ENCODE peak calls at places on chromosomes 2 and 18, in four cellular contexts. One of them, this sample, is unnamed.

GRCh38 chr2:207683879-207684627 is 27.4 kb upstream of the CCNYL1 start:
- DNase-seq in astrocyte of the spinal cord: peak
- DNase-seq in colonic mucosa: peak
- DNase-seq in progenitor cell of endocrine pancreas: no peak
- DNase-seq in this sample: peak

GRCh38 chr18:4653418-4653817 is 198.3 kb upstream of the DLGAP1 start:
- DNase-seq in astrocyte of the spinal cord: no peak
- DNase-seq in colonic mucosa: no peak
- DNase-seq in progenitor cell of endocrine pancreas: no peak
- DNase-seq in this sample: no peak

GRCh38 chr2:10501521-10501961 is 53.4 kb upstream of the ODC1 start:
- DNase-seq in astrocyte of the spinal cord: no peak
- DNase-seq in colonic mucosa: peak
- DNase-seq in progenitor cell of endocrine pancreas: no peak
- DNase-seq in this sample: no peak

GRCh38 chr2:41941831-41942230 is 106.0 kb upstream of the PKDCC start:
- DNase-seq in astrocyte of the spinal cord: no peak
- DNase-seq in colonic mucosa: no peak
- DNase-seq in progenitor cell of endocrine pancreas: no peak
- DNase-seq in this sample: no peak

GRCh38 chr2:237733677-237734300 is 64.8 kb upstream of the RBM44 start:
- DNase-seq in astrocyte of the spinal cord: no peak
- DNase-seq in colonic mucosa: no peak
- DNase-seq in progenitor cell of endocrine pancreas: no peak
- DNase-seq in this sample: no peak

GRCh38 chr2:211455225-211455841 is 898.9 kb downstream of the CPS1 start:
- DNase-seq in astrocyte of the spinal cord: peak
- DNase-seq in colonic mucosa: peak
- DNase-seq in progenitor cell of endocrine pancreas: peak
- DNase-seq in this sample: peak

GRCh38 chr2:176121377-176122111 is 975 bp upstream of the HOXD9 start:
- DNase-seq in astrocyte of the spinal cord: no peak
- DNase-seq in colonic mucosa: no peak
- DNase-seq in progenitor cell of endocrine pancreas: no peak
- DNase-seq in this sample: no peak

GRCh38 chr2:41853427-41854191 is 194.2 kb upstream of the PKDCC start:
- DNase-seq in astrocyte of the spinal cord: peak
- DNase-seq in colonic mucosa: peak
- DNase-seq in progenitor cell of endocrine pancreas: peak
- DNase-seq in this sample: no peak

GRCh38 chr2:43199492-43200481 is 26.6 kb downstream of the ZFP36L2 start:
- DNase-seq in astrocyte of the spinal cord: peak
- DNase-seq in colonic mucosa: peak
- DNase-seq in progenitor cell of endocrine pancreas: no peak
- DNase-seq in this sample: no peak

GRCh38 chr2:141605163-141605562 is 525.7 kb downstream of the LRP1B start:
- DNase-seq in astrocyte of the spinal cord: no peak
- DNase-seq in colonic mucosa: no peak
- DNase-seq in progenitor cell of endocrine pancreas: no peak
- DNase-seq in this sample: no peak

GRCh38 chr18:26547302-26548143 is 830 bp downstream of the KCTD1 start:
- DNase-seq in astrocyte of the spinal cord: peak
- DNase-seq in colonic mucosa: peak
- DNase-seq in progenitor cell of endocrine pancreas: peak
- DNase-seq in this sample: no peak

GRCh38 chr2:212709287-212709686 is 170.7 kb upstream of the ERBB4 start:
- DNase-seq in astrocyte of the spinal cord: no peak
- DNase-seq in colonic mucosa: no peak
- DNase-seq in progenitor cell of endocrine pancreas: no peak
- DNase-seq in this sample: no peak

GRCh38 chr2:128357561-128358370 is 39.1 kb upstream of the HS6ST1 start:
- DNase-seq in astrocyte of the spinal cord: no peak
- DNase-seq in colonic mucosa: peak
- DNase-seq in progenitor cell of endocrine pancreas: no peak
- DNase-seq in this sample: no peak

GRCh38 chr18:23169683-23170082 is 34.4 kb downstream of the CABLES1 start:
- DNase-seq in astrocyte of the spinal cord: no peak
- DNase-seq in colonic mucosa: no peak
- DNase-seq in progenitor cell of endocrine pancreas: no peak
- DNase-seq in this sample: no peak

GRCh38 chr2:207434903-207435302 is 94.9 kb upstream of the CREB1 start:
- DNase-seq in astrocyte of the spinal cord: no peak
- DNase-seq in colonic mucosa: no peak
- DNase-seq in progenitor cell of endocrine pancreas: no peak
- DNase-seq in this sample: no peak

GRCh38 chr2:220120004-220120403 is 492.6 kb downstream of the SLC4A3 start:
- DNase-seq in astrocyte of the spinal cord: no peak
- DNase-seq in colonic mucosa: no peak
- DNase-seq in progenitor cell of endocrine pancreas: no peak
- DNase-seq in this sample: no peak

GRCh38 chr2:238376884-238377391 is 49.8 kb upstream of the ASB1 start:
- DNase-seq in astrocyte of the spinal cord: peak
- DNase-seq in colonic mucosa: no peak
- DNase-seq in progenitor cell of endocrine pancreas: no peak
- DNase-seq in this sample: no peak

GRCh38 chr2:181679544-181679979 is 755 bp downstream of the NEUROD1 start:
- DNase-seq in astrocyte of the spinal cord: no peak
- DNase-seq in colonic mucosa: no peak
- DNase-seq in progenitor cell of endocrine pancreas: no peak
- DNase-seq in this sample: no peak

GRCh38 chr18:13577091-13577697 is 149.2 kb downstream of the FAM210A start:
- DNase-seq in astrocyte of the spinal cord: peak
- DNase-seq in colonic mucosa: no peak
- DNase-seq in progenitor cell of endocrine pancreas: no peak
- DNase-seq in this sample: no peak

GRCh38 chr2:57881998-57882884 is 164.4 kb upstream of the VRK2 start:
- DNase-seq in astrocyte of the spinal cord: peak
- DNase-seq in colonic mucosa: peak
- DNase-seq in progenitor cell of endocrine pancreas: no peak
- DNase-seq in this sample: peak

GRCh38 chr2:27003857-27004256 is 28.9 kb upstream of the TMEM214 start:
- DNase-seq in astrocyte of the spinal cord: peak
- DNase-seq in colonic mucosa: no peak
- DNase-seq in progenitor cell of endocrine pancreas: no peak
- DNase-seq in this sample: no peak

GRCh38 chr18:54916507-54916906 is 42.8 kb downstream of the CCDC68 start:
- DNase-seq in astrocyte of the spinal cord: no peak
- DNase-seq in colonic mucosa: no peak
- DNase-seq in progenitor cell of endocrine pancreas: no peak
- DNase-seq in this sample: no peak
- TF ChIP-seq CTCF in astrocyte of the spinal cord: no peak
- TF ChIP-seq CTCF in colonic mucosa: no peak
- TF ChIP-seq CTCF in progenitor cell of endocrine pancreas: no peak
- TF ChIP-seq CTCF in this sample: no peak

GRCh38 chr2:24613154-24613814 is 122.2 kb downstream of the NCOA1 start:
- DNase-seq in astrocyte of the spinal cord: peak
- DNase-seq in colonic mucosa: peak
- DNase-seq in progenitor cell of endocrine pancreas: no peak
- DNase-seq in this sample: peak
- TF ChIP-seq CTCF in astrocyte of the spinal cord: peak
- TF ChIP-seq CTCF in colonic mucosa: no peak
- TF ChIP-seq CTCF in progenitor cell of endocrine pancreas: peak
- TF ChIP-seq CTCF in this sample: peak

GRCh38 chr2:145010635-145011034 is 490.7 kb upstream of the ZEB2 start:
- DNase-seq in astrocyte of the spinal cord: no peak
- DNase-seq in colonic mucosa: no peak
- DNase-seq in progenitor cell of endocrine pancreas: no peak
- DNase-seq in this sample: no peak

GRCh38 chr2:145012214-145012670 is 492.3 kb upstream of the ZEB2 start:
- DNase-seq in astrocyte of the spinal cord: peak
- DNase-seq in colonic mucosa: no peak
- DNase-seq in progenitor cell of endocrine pancreas: no peak
- DNase-seq in this sample: no peak

GRCh38 chr2:145007673-145008263 is 487.8 kb upstream of the ZEB2 start:
- DNase-seq in astrocyte of the spinal cord: peak
- DNase-seq in colonic mucosa: no peak
- DNase-seq in progenitor cell of endocrine pancreas: no peak
- DNase-seq in this sample: no peak

GRCh38 chr2:145002624-145003023 is 482.7 kb upstream of the ZEB2 start:
- DNase-seq in astrocyte of the spinal cord: no peak
- DNase-seq in colonic mucosa: no peak
- DNase-seq in progenitor cell of endocrine pancreas: no peak
- DNase-seq in this sample: no peak

GRCh38 chr2:145006957-145007672 is 487.2 kb upstream of the ZEB2 start:
- DNase-seq in astrocyte of the spinal cord: peak
- DNase-seq in colonic mucosa: no peak
- DNase-seq in progenitor cell of endocrine pancreas: no peak
- DNase-seq in this sample: no peak
- TF ChIP-seq CTCF in astrocyte of the spinal cord: no peak
- TF ChIP-seq CTCF in colonic mucosa: no peak
- TF ChIP-seq CTCF in progenitor cell of endocrine pancreas: no peak
- TF ChIP-seq CTCF in this sample: no peak

DNA sequence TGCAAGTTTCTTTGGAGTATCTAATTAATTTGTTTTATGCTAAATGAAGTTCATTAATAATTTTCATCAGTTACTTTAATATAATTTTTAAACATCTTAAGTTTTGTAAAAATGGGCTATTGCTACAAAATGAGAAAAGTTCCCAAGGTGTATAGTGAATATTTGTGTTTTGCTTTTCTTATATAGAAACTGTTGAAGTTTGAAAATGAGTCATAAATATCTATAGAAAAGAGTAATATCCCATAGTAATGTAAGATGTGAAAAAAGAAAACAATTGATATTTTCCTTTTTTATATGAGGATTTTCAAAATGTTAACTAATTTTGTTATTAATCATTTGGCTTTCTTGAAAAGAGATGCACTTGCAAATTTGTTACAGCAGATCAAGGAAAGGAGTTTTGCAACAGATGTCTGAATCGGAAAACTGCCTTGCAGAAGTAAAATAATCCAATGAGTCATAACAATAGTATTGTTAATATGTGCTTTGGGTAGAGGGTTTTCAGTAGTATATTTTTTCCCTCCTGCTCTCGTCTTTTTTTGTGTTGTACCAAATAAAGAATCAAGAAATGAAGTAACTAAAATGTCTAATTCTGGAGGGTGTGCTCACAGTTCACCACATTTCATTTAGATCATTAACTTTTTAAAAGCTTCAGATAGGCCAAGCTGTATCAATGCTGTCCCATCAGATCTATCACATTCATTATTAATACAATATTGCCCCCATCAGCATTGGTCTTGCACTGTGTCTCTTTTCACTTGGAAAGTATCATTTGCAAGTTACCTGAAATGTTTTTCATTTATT is 15.5 kb downstream of the DUSP19 start:
- DNase-seq in astrocyte of the spinal cord: peak
- DNase-seq in colonic mucosa: no peak
- DNase-seq in progenitor cell of endocrine pancreas: no peak
- DNase-seq in this sample: no peak
- TF ChIP-seq CTCF in astrocyte of the spinal cord: peak
- TF ChIP-seq CTCF in colonic mucosa: no peak
- TF ChIP-seq CTCF in progenitor cell of endocrine pancreas: no peak
- TF ChIP-seq CTCF in this sample: no peak

GRCh38 chr2:107595749-107596148 is 230.9 kb upstream of the RGPD4 start:
- DNase-seq in astrocyte of the spinal cord: peak
- DNase-seq in colonic mucosa: no peak
- DNase-seq in progenitor cell of endocrine pancreas: no peak
- DNase-seq in this sample: no peak
- TF ChIP-seq CTCF in astrocyte of the spinal cord: no peak
- TF ChIP-seq CTCF in colonic mucosa: no peak
- TF ChIP-seq CTCF in progenitor cell of endocrine pancreas: no peak
- TF ChIP-seq CTCF in this sample: no peak

This sample was measured in Panc1.